ENCODE peak calls at places on chromosomes 5 and 9, in nine cellular contexts. E is mesothelial cell of epicardium, R is endodermal cell, N is GM23338, B is OCI-M1, T is psoas muscle, Q is ureter, O is naive B cell, Z is AG08395. C is an unnamed sample.

GRCh38 chr9:32350682-32351081 is 33.8 kb upstream of the ACO1 start:
- DNase-seq in N (peak; percentile 53), Q (no peak), R (no peak), B (peak; percentile 79), O (no peak), E (no peak), T (no peak), Z (no peak), C (no peak)

GRCh38 chr5:123036391-123037103 is at the start of gene PPIC:
- DNase-seq in O (peak; percentile 13), Z (peak; percentile 98), R (peak; percentile 95), T (peak; percentile 93), B (peak; percentile 7), Q (peak; percentile 89), N (peak; percentile 85), E (peak; percentile 84), C (peak; percentile 89)

GRCh38 chr9:107711528-107711927 is 222.0 kb upstream of the KLF4 start:
- DNase-seq in O (no peak), Z (peak; percentile 85), B (peak; percentile 21), R (no peak), N (no peak), E (no peak), Q (peak; percentile 47), T (peak; percentile 61), C (no peak)

GRCh38 chr9:16031971-16032370 is 479.1 kb downstream of the CCDC171 start:
- DNase-seq in O (no peak), E (no peak), B (no peak), R (no peak), Q (no peak), Z (no peak), T (no peak), N (no peak), C (no peak)

GRCh38 chr5:132481243-132482211 is 9.0 kb downstream of the IRF1 start:
- DNase-seq in N (no peak), E (no peak), B (peak; percentile 87), Z (no peak), T (no peak), R (peak; percentile 41), Q (no peak), O (no peak), C (no peak)

GRCh38 chr5:76384189-76384588 is 18.9 kb upstream of the IQGAP2 start:
- DNase-seq in B (no peak), N (peak; percentile 21), T (no peak), R (no peak), Q (no peak), Z (no peak), E (no peak), O (no peak), C (no peak)

GRCh38 chr5:72501475-72501874 is 5.7 kb downstream of the ZNF366 start:
- DNase-seq in Q (no peak), O (no peak), Z (no peak), E (no peak), B (no peak), N (peak; percentile 72), R (no peak), T (no peak), C (no peak)

GRCh38 chr5:65760504-65761275 is 38.7 kb downstream of the NLN start:
- DNase-seq in R (no peak), B (no peak), T (no peak), N (no peak), Z (peak; percentile 72), E (no peak), O (peak; percentile 1), Q (no peak), C (peak; percentile 7)

GRCh38 chr9:115691097-115691496 is 462.5 kb upstream of the PAPPA start:
- DNase-seq in N (no peak), R (no peak), B (peak; percentile 18), E (no peak), Q (no peak), O (no peak), T (no peak), Z (peak; percentile 74), C (no peak)

GRCh38 chr5:36403601-36404311 is 102.1 kb upstream of the RANBP3L start:
- DNase-seq in O (peak; percentile 12), B (no peak), E (no peak), Z (peak; percentile 86), Q (no peak), R (no peak), N (no peak), T (peak; percentile 76), C (no peak)

GRCh38 chr9:4145482-4145881 is 154.4 kb downstream of the GLIS3 start:
- DNase-seq in Q (no peak), R (no peak), E (no peak), O (no peak), B (no peak), N (peak; percentile 36), T (no peak), Z (no peak), C (no peak)

GRCh38 chr5:171736976-171737848 is 48.4 kb upstream of the SMIM23 start:
- DNase-seq in N (no peak), T (peak; percentile 75), E (no peak), Q (no peak), B (no peak), O (no peak), Z (peak; percentile 14), R (no peak), C (no peak)

GRCh38 chr5:66958984-66959641 is 237.5 kb downstream of the CD180 start:
- DNase-seq in R (peak; percentile 69), E (no peak), T (peak; percentile 55), Z (peak; percentile 69), O (no peak), Q (no peak), B (no peak), N (peak; percentile 46), C (no peak)

C was measured in HuH-7.